ENCODE peak calls at places on chromosomes 2 and 18, in five cellular contexts. H is endothelial cell; Z is A172; A is NCI-H748 treated with DMSO at 0.1 percent for 48 hours; P is activated T-cell treated with anti-CD3 and anti-CD28 coated beads, Interleukin-2, amount 50 U/mL, for 4 hours. R is an unnamed sample.
A peak's percentile ranks its signal among the peaks of the same experiment; 100 is the strongest.

GRCh38 chr2:13114391-13114790 is 397.7 kb downstream of the TRIB2 start:
- DNase-seq in P (no peak), H (no peak), Z (no peak), A (no peak), R (no peak)

GRCh38 chr2:107255744-107256143 is 369.8 kb upstream of the ST6GAL2 start:
- DNase-seq in A (no peak), P (no peak), H (no peak), Z (no peak), R (no peak)

GRCh38 chr18:9466911-9467310 is 8.4 kb upstream of the RALBP1 start:
- DNase-seq in H (no peak), A (no peak), Z (no peak), P (no peak), R (no peak)

GRCh38 chr18:31185551-31185950 is 22.9 kb upstream of the DSC1 start:
- DNase-seq in Z (no peak), A (no peak), P (no peak), H (no peak), R (no peak)

GRCh38 chr2:121257476-121257831 is 27.5 kb downstream of the TFCP2L1 start:
- DNase-seq in H (no peak), Z (no peak), P (no peak), A (no peak), R (no peak)

GRCh38 chr2:101500860-101501259 is 25.9 kb upstream of the RFX8 start:
- DNase-seq in A (no peak), H (no peak), Z (peak; percentile 20), P (no peak), R (no peak)

GRCh38 chr18:38198956-38199355 is 633.4 kb upstream of the CELF4 start:
- DNase-seq in P (no peak), A (peak; percentile 83), Z (no peak), H (no peak), R (no peak)

GRCh38 chr18:79245517-79246001 is 150.2 kb upstream of the NFATC1 start:
- DNase-seq in A (peak; percentile 81), P (peak; percentile 15), Z (peak; percentile 89), H (no peak), R (peak; percentile 80)

GRCh38 chr2:227793148-227793722 is 20.4 kb upstream of the CCL20 start:
- DNase-seq in P (no peak), Z (no peak), H (no peak), A (no peak), R (peak; percentile 89)

GRCh38 chr2:230048010-230048671 is 20.6 kb downstream of the SLC16A14 start:
- DNase-seq in P (no peak), H (no peak), A (no peak), Z (no peak), R (no peak)

GRCh38 chr2:240688563-240688919 is 3.1 kb upstream of the AQP12A start:
- DNase-seq in H (no peak), Z (no peak), P (no peak), A (no peak), R (no peak)

GRCh38 chr2:154686162-154686561 is 12.3 kb upstream of the KCNJ3 start:
- DNase-seq in A (no peak), H (no peak), Z (no peak), P (no peak), R (no peak)

GRCh38 chr2:128287780-128288735 is 30.6 kb downstream of the HS6ST1 start:
- DNase-seq in Z (no peak), A (no peak), H (no peak), P (no peak), R (peak; percentile 32)

GRCh38 chr18:58682429-58683069 is 11.3 kb downstream of the MALT1 start:
- DNase-seq in Z (peak; percentile 49), H (no peak), P (no peak), A (no peak), R (no peak)

GRCh38 chr18:9708057-9708881 is at the start of gene RAB31:
- DNase-seq in H (peak; percentile 62), P (no peak), Z (no peak), A (peak; percentile 26), R (no peak)

GRCh38 chr2:106546376-106546990 is 59.3 kb downstream of the CD8B2 start:
- DNase-seq in Z (no peak), P (no peak), H (no peak), A (no peak), R (no peak)

GRCh38 chr2:231191896-231192872 is 6.2 kb upstream of the ARMC9 start:
- DNase-seq in P (no peak), Z (peak; percentile 80), H (peak; percentile 71), A (no peak), R (no peak)

GRCh38 chr2:120957905-120958304 is 222.2 kb downstream of the GLI2 start:
- DNase-seq in H (no peak), Z (no peak), A (no peak), P (no peak), R (no peak)

GRCh38 chr2:239644016-239644415 is 243.2 kb upstream of the HDAC4 start:
- DNase-seq in P (no peak), H (peak; percentile 30), A (no peak), Z (no peak), R (peak; percentile 6)

GRCh38 chr2:70248810-70249438 is 496 bp upstream of the TIA1 start:
- DNase-seq in A (peak; percentile 87), P (peak; percentile 92), H (peak; percentile 90), Z (no peak), R (no peak)